ENCODE peak calls at places on chromosomes 2 and 18, in ten cellular contexts. D, P, M, G, J, F, W, U, O and L are unnamed samples.

GRCh38 chr2:220445429-220446105 is 818.1 kb downstream of the SLC4A3 start:
- DNase-seq in M (no peak), G (no peak), O (no peak), U (no peak), D (no peak), W (no peak), J (peak; percentile 22), F (no peak), P (no peak), L (no peak)

GRCh38 chr2:176018708-176019107 is 16.6 kb upstream of the LNPK start:
- DNase-seq in G (no peak), O (no peak), P (peak; percentile 13), D (no peak), J (peak; percentile 48), F (no peak), U (no peak), W (no peak), M (no peak), L (no peak)

GRCh38 chr2:121333834-121334558 is 49.0 kb upstream of the TFCP2L1 start:
- DNase-seq in O (no peak), D (no peak), W (no peak), J (no peak), U (no peak), F (no peak), P (no peak), G (no peak), M (no peak), L (peak; percentile 65)

GRCh38 chr2:240989451-240990265 is 8.8 kb upstream of the SNED1 start:
- DNase-seq in J (peak; percentile 53), W (no peak), U (no peak), P (peak; percentile 72), M (peak; percentile 53), D (no peak), G (peak; percentile 7), O (no peak), F (no peak), L (no peak)

GRCh38 chr2:86518498-86518897 is 44.7 kb downstream of the CHMP3 start:
- DNase-seq in J (peak; percentile 31), D (no peak), P (peak; percentile 47), U (peak; percentile 19), G (no peak), O (no peak), M (no peak), F (peak; percentile 37), W (no peak), L (no peak)

GRCh38 chr18:24398515-24398914 is 891 bp upstream of the OSBPL1A start:
- DNase-seq in O (no peak), U (no peak), G (no peak), M (peak; percentile 10), F (no peak), J (peak; percentile 64), D (no peak), W (peak; percentile 65), P (no peak), L (no peak)

GRCh38 chr2:62305421-62306176 is 109.7 kb downstream of the B3GNT2 start:
- DNase-seq in D (no peak), J (no peak), G (no peak), M (no peak), P (no peak), F (peak; percentile 35), U (no peak), W (no peak), O (no peak), L (no peak)

GRCh38 chr2:171822520-171823297 is 71.3 kb downstream of the SLC25A12 start:
- DNase-seq in F (no peak), G (no peak), P (no peak), M (no peak), U (no peak), J (no peak), D (no peak), W (no peak), O (no peak), L (no peak)

GRCh38 chr2:189142893-189143759 is 36.4 kb downstream of the COL5A2 start:
- DNase-seq in M (peak; percentile 21), J (peak; percentile 80), G (no peak), P (peak; percentile 70), O (peak; percentile 17), F (peak; percentile 36), U (peak; percentile 47), D (no peak), W (peak; percentile 70), L (peak; percentile 38)

GRCh38 chr18:26657618-26658581 is 109.5 kb upstream of the KCTD1 start:
- DNase-seq in O (no peak), W (no peak), M (no peak), D (no peak), U (no peak), J (no peak), P (peak; percentile 26), F (no peak), G (no peak), L (no peak)

GRCh38 chr2:38394903-38395341 is 17.8 kb upstream of the ATL2 start:
- DNase-seq in G (no peak), U (no peak), D (no peak), P (peak; percentile 52), M (no peak), O (no peak), W (peak; percentile 78), F (no peak), J (peak; percentile 92), L (no peak)

GRCh38 chr18:35511833-35512232 is 14.1 kb upstream of the INO80C start:
- DNase-seq in G (no peak), U (no peak), W (no peak), J (no peak), P (no peak), F (no peak), M (no peak), D (no peak), O (no peak), L (no peak)

GRCh38 chr18:8912348-8913057 is 190.0 kb upstream of the NDUFV2 start:
- DNase-seq in J (no peak), P (no peak), U (no peak), G (no peak), F (no peak), D (no peak), M (peak; percentile 10), W (no peak), O (no peak), L (no peak)

GRCh38 chr2:37684809-37685208 is 13.4 kb upstream of the CDC42EP3 start:
- DNase-seq in M (no peak), G (no peak), J (no peak), O (no peak), P (no peak), U (no peak), D (no peak), F (no peak), W (no peak), L (no peak)

GRCh38 chr18:49814147-49814499 is 790 bp upstream of the ACAA2 start:
- DNase-seq in O (no peak), P (peak; percentile 67), F (no peak), W (peak; percentile 38), G (peak; percentile 51), J (peak; percentile 72), D (no peak), U (no peak), M (peak; percentile 64), L (peak; percentile 43)

GRCh38 chr2:131043199-131044077 is 49.8 kb downstream of the FAM168B start:
- DNase-seq in G (no peak), U (no peak), W (no peak), P (no peak), O (no peak), D (no peak), F (no peak), M (no peak), J (no peak), L (no peak)

GRCh38 chr2:69642709-69643601 is 584 bp downstream of the AAK1 start:
- DNase-seq in O (peak; percentile 34), U (peak; percentile 53), P (peak; percentile 92), M (peak; percentile 67), D (peak; percentile 37), W (peak; percentile 47), J (peak; percentile 92), F (peak; percentile 72), G (peak; percentile 8), L (peak; percentile 45)